ENCODE peak calls at places on chromosomes 13 and 19, in four cellular contexts. X is upper lobe of right lung, S is ovary, T is tibial nerve. R is an unnamed sample.

GRCh38 chr13:113581871-113582270 is 2.7 kb upstream of the TFDP1 start:
- DNase-seq in T (no peak), X (peak; percentile 11), S (no peak), R (peak; percentile 47)

GRCh38 chr13:109146912-109147624 is 517.7 kb downstream of the MYO16 start:
- DNase-seq in X (no peak), T (no peak), S (no peak), R (peak; percentile 99)

GRCh38 chr19:42204684-42205083 is 12.8 kb downstream of the DEDD2 start:
- DNase-seq in X (no peak), S (no peak), T (no peak), R (no peak)

GRCh38 chr19:13476071-13476470 is 30.2 kb downstream of the CACNA1A start:
- DNase-seq in X (no peak), S (no peak), T (no peak), R (no peak)

GRCh38 chr13:38637576-38637975 is 49.3 kb upstream of the FREM2 start:
- DNase-seq in S (no peak), T (no peak), X (no peak), R (no peak)

GRCh38 chr19:15476334-15476733 is 3.0 kb downstream of the PGLYRP2 start:
- DNase-seq in X (no peak), S (no peak), T (no peak), R (no peak)

GRCh38 chr19:43755256-43755801 is 567 bp upstream of the SMG9 start:
- DNase-seq in T (peak; percentile 57), X (peak; percentile 92), S (peak; percentile 84), R (peak; percentile 89)

GRCh38 chr13:48159436-48160225 is 64.7 kb upstream of the MED4 start:
- DNase-seq in X (no peak), T (no peak), S (no peak), R (peak; percentile 38)

GRCh38 chr19:48624067-48624594 is 4.8 kb downstream of the SPHK2 start:
- DNase-seq in T (peak; percentile 97), S (peak; percentile 99), X (peak; percentile 99), R (peak; percentile 96)

GRCh38 chr13:23515116-23515515 is 55.1 kb upstream of the TNFRSF19 start:
- DNase-seq in S (no peak), X (no peak), T (no peak), R (no peak)

GRCh38 chr13:113774177-113775107 is 15.4 kb downstream of the TMEM255B start:
- DNase-seq in T (no peak), S (no peak), X (peak; percentile 4), R (no peak)

GRCh38 chr19:19062454-19063182 is 1.2 kb upstream of the SLC25A42 start:
- DNase-seq in X (no peak), T (no peak), S (no peak), R (peak; percentile 12)

GRCh38 chr13:102117175-102117830 is 284.5 kb downstream of the FGF14 start:
- DNase-seq in S (no peak), T (no peak), X (no peak), R (no peak)

GRCh38 chr13:97224544-97225324 is 2.6 kb downstream of the MBNL2 start:
- DNase-seq in X (no peak), T (no peak), S (no peak), R (no peak)

GRCh38 chr13:97259787-97260641 is 37.9 kb downstream of the MBNL2 start:
- DNase-seq in T (no peak), S (no peak), X (no peak), R (peak; percentile 60)

GRCh38 chr13:49341517-49341916 is 93.8 kb downstream of the CDADC1 start:
- DNase-seq in T (no peak), X (no peak), S (no peak), R (no peak)

GRCh38 chr13:44259045-44260042 is 114.3 kb upstream of the SERP2 start:
- DNase-seq in X (peak; percentile 74), T (no peak), S (peak; percentile 39), R (peak; percentile 70)

GRCh38 chr19:33868821-33869412 is 72.2 kb downstream of the KCTD15 start:
- DNase-seq in S (no peak), X (no peak), T (no peak), R (no peak)

GRCh38 chr13:28313579-28313978 is 175.2 kb downstream of the PAN3 start:
- DNase-seq in X (no peak), T (no peak), S (no peak), R (no peak)

GRCh38 chr19:38569368-38569983 is 48.3 kb downstream of the MAP4K1 start:
- DNase-seq in X (no peak), T (no peak), S (no peak), R (no peak)

GRCh38 chr19:15378529-15379082 is 981 bp downstream of the AKAP8 start:
- DNase-seq in X (peak; percentile 79), S (no peak), T (no peak), R (peak; percentile 59)

GRCh38 chr19:13705928-13706447 is 58.3 kb upstream of the MRI1 start:
- DNase-seq in X (no peak), S (no peak), T (no peak), R (no peak)

GRCh38 chr13:61144834-61145593 is 270.6 kb downstream of the PCDH20 start:
- DNase-seq in T (no peak), X (no peak), S (no peak), R (no peak)

GRCh38 chr19:31591258-31591657 is 242.0 kb upstream of the TSHZ3 start:
- DNase-seq in X (no peak), S (no peak), T (no peak), R (no peak)

GRCh38 chr19:38003427-38004099 is 96.6 kb downstream of the SIPA1L3 start:
- DNase-seq in X (peak; percentile 73), S (peak; percentile 64), T (peak; percentile 42), R (peak; percentile 93)

GRCh38 chr19:8306235-8307054 is 1.7 kb downstream of the CD320 start:
- DNase-seq in S (peak; percentile 17), T (no peak), X (peak; percentile 61), R (no peak)

GRCh38 chr19:18051887-18052286 is 34.8 kb downstream of the IL12RB1 start:
- DNase-seq in X (no peak), S (no peak), T (no peak), R (no peak)

GRCh38 chr19:46537136-46538097 is 41.8 kb upstream of the PNMA8B start:
- DNase-seq in T (peak; percentile 44), X (peak; percentile 79), S (no peak), R (peak; percentile 31)

GRCh38 chr19:51508059-51508733 is 6.6 kb upstream of the SIGLEC12 start:
- DNase-seq in X (no peak), T (no peak), S (no peak), R (no peak)

GRCh38 chr19:15551183-15552004 is 43.1 kb downstream of the CYP4F22 start:
- DNase-seq in T (no peak), X (peak; percentile 72), S (peak; percentile 19), R (no peak)

GRCh38 chr13:110006304-110006703 is 219.9 kb upstream of the IRS2 start:
- DNase-seq in S (no peak), X (no peak), T (no peak), R (no peak)

GRCh38 chr13:30978981-30979956 is 46.8 kb downstream of the TEX26 start:
- DNase-seq in T (no peak), X (peak; percentile 77), S (no peak), R (no peak)

GRCh38 chr13:39866722-39867121 is 211.3 kb downstream of the COG6 start:
- DNase-seq in T (no peak), S (no peak), X (no peak), R (no peak)

GRCh38 chr13:86446311-86446710 is 647.1 kb upstream of the SLITRK6 start:
- DNase-seq in T (no peak), S (no peak), X (no peak), R (no peak)

GRCh38 chr19:13051581-13052165 is 51.0 kb downstream of the LYL1 start:
- DNase-seq in X (peak; percentile 93), S (peak; percentile 76), T (peak; percentile 56), R (no peak)

GRCh38 chr13:72412481-72412880 is 314.9 kb downstream of the MZT1 start:
- DNase-seq in S (no peak), X (no peak), T (no peak), R (no peak)
- H3K4me3 ChIP-seq in S (no peak overlapping the region), X (no peak overlapping the region), T (no peak overlapping the region), R (no peak overlapping the region)

DNA sequence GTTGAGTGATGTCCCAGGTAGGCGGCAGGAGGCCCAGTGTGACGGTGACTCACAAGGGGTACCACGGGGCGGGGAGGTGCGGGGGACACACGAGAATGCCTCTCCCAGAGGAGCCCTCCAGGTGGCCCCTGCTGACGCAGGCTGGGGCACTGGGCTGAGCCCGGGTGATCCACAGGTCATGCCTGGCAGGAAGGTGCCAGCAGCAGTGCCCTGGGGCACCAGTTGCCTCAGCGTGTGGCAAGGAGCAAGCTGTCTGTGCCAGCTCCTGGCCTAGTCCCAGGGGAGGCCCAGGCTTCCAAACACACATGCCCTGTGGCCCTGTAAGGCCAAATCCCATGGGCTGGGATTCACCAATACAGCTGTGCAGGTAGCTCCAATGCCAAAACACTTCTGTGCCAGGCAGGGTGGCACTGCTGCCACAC is 28.0 kb downstream of the AKT2 start:
- DNase-seq in T (no peak), S (no peak), X (no peak), R (no peak)
- H3K36me3 ChIP-seq in T (peaks cover 10% of the 10 kb centered on the region), S (no peaks in the 10 kb centered on the region), X (peaks cover 41% of the 10 kb centered on the region), R (peaks cover 32% of the 10 kb centered on the region)

GRCh38 chr13:29799041-29799440 is 51.4 kb downstream of the UBL3 start:
- DNase-seq in X (no peak), S (no peak), T (no peak), R (no peak)

GRCh38 chr13:29801737-29802305 is 48.6 kb downstream of the UBL3 start:
- DNase-seq in S (no peak), T (no peak), X (peak; percentile 65), R (no peak)

GRCh38 chr13:29801102-29801501 is 49.3 kb downstream of the UBL3 start:
- DNase-seq in T (no peak), X (no peak), S (no peak), R (no peak)

GRCh38 chr13:29802621-29803020 is 47.8 kb downstream of the UBL3 start:
- DNase-seq in X (no peak), T (no peak), S (no peak), R (no peak)

DNA sequence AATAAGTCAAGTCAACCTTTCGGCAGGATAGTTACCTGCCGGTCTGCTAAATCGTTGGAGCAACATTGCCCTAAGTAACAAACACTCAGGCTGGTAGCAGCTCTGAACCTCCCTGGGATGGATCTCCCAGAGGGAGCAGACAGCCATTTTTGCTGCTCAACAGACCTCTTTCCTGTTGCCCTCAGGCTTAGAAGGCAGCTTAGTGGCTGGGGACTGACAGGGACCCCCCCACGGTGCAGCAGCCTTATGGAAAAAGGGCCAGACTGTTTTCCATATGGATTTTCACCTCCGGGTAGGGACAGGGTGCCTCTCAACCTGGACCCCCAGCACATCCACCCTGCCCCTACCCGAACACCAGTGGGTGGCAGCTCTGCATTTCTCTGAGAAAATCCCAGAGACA is 49.7 kb downstream of the UBL3 start:
- DNase-seq in T (no peak), S (no peak), X (no peak), R (no peak)
- H3K4me1 ChIP-seq in T (peaks cover 30% of the 10 kb centered on the region), S (peaks cover 2% of the 10 kb centered on the region), X (peaks cover 5% of the 10 kb centered on the region), R (no peaks in the 10 kb centered on the region)

DNA sequence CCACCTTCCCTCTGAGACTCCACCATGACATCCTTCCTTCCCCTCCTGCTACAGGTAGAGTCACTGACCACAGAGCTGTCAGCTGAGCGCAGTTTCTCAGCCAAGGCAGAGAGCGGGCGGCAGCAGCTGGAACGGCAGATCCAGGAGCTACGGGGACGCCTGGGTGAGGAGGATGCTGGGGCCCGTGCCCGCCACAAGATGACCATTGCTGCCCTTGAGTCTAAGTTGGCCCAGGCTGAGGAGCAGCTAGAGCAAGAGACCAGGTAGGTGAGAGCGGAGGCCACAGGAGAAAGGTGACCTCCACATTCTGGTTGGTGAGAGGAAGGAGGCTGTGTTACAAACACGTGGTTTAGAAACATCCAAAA is 27.6 kb downstream of the KCNC3 start:
- DNase-seq in X (peak; percentile 42), T (no peak), S (no peak), R (no peak)
- H3K4me3 ChIP-seq in X (no peak overlapping the region), T (no peak overlapping the region), S (no peak overlapping the region), R (no peak overlapping the region)

GRCh38 chr13:33514362-33514761 is 228.8 kb upstream of the STARD13 start:
- DNase-seq in X (no peak), T (no peak), S (no peak), R (no peak)
- H3K36me3 ChIP-seq in X (no peaks in the 10 kb centered on the region), T (no peaks in the 10 kb centered on the region), S (no peaks in the 10 kb centered on the region), R (no peaks in the 10 kb centered on the region)

GRCh38 chr13:51153527-51153926 is 42.5 kb upstream of the C13orf42 start:
- DNase-seq in X (no peak), S (no peak), T (no peak), R (no peak)
- H3K4me1 ChIP-seq in X (no peaks in the 10 kb centered on the region), S (no peaks in the 10 kb centered on the region), T (peaks cover 17% of the 10 kb centered on the region), R (peaks cover 8% of the 10 kb centered on the region)

R was measured in SJSA1.